ENCODE peak calls at places on chromosomes 6 and 20, in seven cellular contexts. M is heart right ventricle, S is HCT116, V is lower lobe of right lung, G is brain microvascular endothelial cell, I is spleen, T is hepatocyte. X is an unnamed sample.

GRCh38 chr6:69487688-69488087 is 309.1 kb downstream of the LMBRD1 start:
- DNase-seq in M (no peak), S (no peak), V (no peak), G (no peak), I (no peak), T (no peak), X (no peak)

GRCh38 chr20:52275243-52275817 is 83.8 kb upstream of the ZFP64 start:
- DNase-seq in M (no peak), S (no peak), V (no peak), G (no peak), I (no peak), T (peak), X (no peak)

GRCh38 chr20:21559305-21559704 is 45.4 kb upstream of the NKX2-2 start:
- DNase-seq in M (no peak), S (no peak), V (no peak), G (no peak), I (no peak), T (no peak), X (no peak)

GRCh38 chr6:14207493-14207892 is 89.9 kb downstream of the CD83 start:
- DNase-seq in M (no peak), S (no peak), V (no peak), G (no peak), I (no peak), T (peak), X (no peak)

GRCh38 chr6:169985121-169986015 is 233.9 kb downstream of the ERMARD start:
- DNase-seq in M (no peak), S (no peak), V (no peak), G (no peak), I (peak), T (no peak), X (peak)

GRCh38 chr20:4123537-4124225 is 108.3 kb upstream of the RNF24 start:
- DNase-seq in M (no peak), S (no peak), V (no peak), G (no peak), I (no peak), T (no peak), X (no peak)

GRCh38 chr6:32700391-32701040 is 34.1 kb upstream of the HLA-DQB1 start:
- DNase-seq in M (no peak), S (peak), V (no peak), G (peak), I (no peak), T (peak), X (no peak)

GRCh38 chr6:114404339-114404955 is 61.6 kb upstream of the HS3ST5 start:
- DNase-seq in M (no peak), S (no peak), V (no peak), G (no peak), I (no peak), T (no peak), X (no peak)

GRCh38 chr20:25148181-25148981 is 47.1 kb upstream of the ENTPD6 start:
- DNase-seq in M (peak), S (no peak), V (peak), G (peak), I (peak), T (no peak), X (no peak)

GRCh38 chr6:119110601-119111548 is 32.4 kb upstream of the FAM184A start:
- DNase-seq in M (no peak), S (peak), V (no peak), G (peak), I (no peak), T (peak), X (no peak)

GRCh38 chr20:9977629-9978028 is 57.2 kb upstream of the ANKEF1 start:
- DNase-seq in M (no peak), S (peak), V (no peak), G (no peak), I (no peak), T (no peak), X (no peak)

GRCh38 chr6:105179244-105180065 is at the start of gene POPDC3:
- DNase-seq in M (peak), S (no peak), V (no peak), G (peak), I (no peak), T (peak), X (peak)

GRCh38 chr20:40651121-40651520 is 37.9 kb downstream of the MAFB start:
- DNase-seq in M (no peak), S (no peak), V (no peak), G (peak), I (no peak), T (no peak), X (no peak)

GRCh38 chr6:1381397-1382330 is 7.7 kb upstream of the FOXF2 start:
- DNase-seq in M (peak), S (no peak), V (no peak), G (no peak), I (peak), T (peak), X (no peak)

GRCh38 chr6:130240232-130240631 is 17.5 kb upstream of the SAMD3 start:
- DNase-seq in M (no peak), S (no peak), V (no peak), G (peak), I (no peak), T (peak), X (no peak)

GRCh38 chr6:19204445-19204844 is 632.7 kb upstream of the ID4 start:
- DNase-seq in M (no peak), S (no peak), V (no peak), G (no peak), I (no peak), T (no peak), X (no peak)

GRCh38 chr6:152750694-152751093 is at the start of gene VIP:
- DNase-seq in M (no peak), S (no peak), V (no peak), G (peak), I (no peak), T (peak), X (no peak)

GRCh38 chr6:10235339-10235738 is 179.5 kb downstream of the TFAP2A start:
- DNase-seq in M (no peak), S (no peak), V (no peak), G (no peak), I (no peak), T (no peak), X (no peak)

GRCh38 chr20:38167466-38167850 is 2.4 kb upstream of the TGM2 start:
- DNase-seq in M (no peak), S (no peak), V (no peak), G (no peak), I (no peak), T (no peak), X (no peak)

GRCh38 chr6:89454300-89454699 is 21.3 kb downstream of the ANKRD6 start:
- DNase-seq in M (no peak), S (no peak), V (no peak), G (no peak), I (no peak), T (no peak), X (no peak)

GRCh38 chr6:137589067-137589848 is 95.1 kb upstream of the OLIG3 start:
- DNase-seq in M (no peak), S (peak), V (no peak), G (peak), I (no peak), T (peak), X (no peak)

GRCh38 chr20:62355527-62356142 is 11.5 kb downstream of the LAMA5 start:
- DNase-seq in M (peak), S (no peak), V (no peak), G (peak), I (no peak), T (peak), X (peak)

GRCh38 chr20:47318596-47319516 is 37.6 kb downstream of the ZMYND8 start:
- DNase-seq in M (peak), S (no peak), V (peak), G (peak), I (peak), T (peak), X (peak)

GRCh38 chr6:72132425-72132824 is 246.1 kb downstream of the RIMS1 start:
- DNase-seq in M (no peak), S (no peak), V (no peak), G (no peak), I (no peak), T (no peak), X (no peak)

GRCh38 chr6:148415511-148416286 is 73.1 kb downstream of the SASH1 start:
- DNase-seq in M (no peak), S (no peak), V (no peak), G (no peak), I (no peak), T (no peak), X (no peak)

GRCh38 chr6:97068211-97068610 is 143.7 kb downstream of the KLHL32 start:
- DNase-seq in M (no peak), S (peak), V (no peak), G (no peak), I (no peak), T (peak), X (no peak)
- TF ChIP-seq CTCF in M (peak), S (peak), V (peak), G (peak), I (peak), T (peak), X (peak)

DNA sequence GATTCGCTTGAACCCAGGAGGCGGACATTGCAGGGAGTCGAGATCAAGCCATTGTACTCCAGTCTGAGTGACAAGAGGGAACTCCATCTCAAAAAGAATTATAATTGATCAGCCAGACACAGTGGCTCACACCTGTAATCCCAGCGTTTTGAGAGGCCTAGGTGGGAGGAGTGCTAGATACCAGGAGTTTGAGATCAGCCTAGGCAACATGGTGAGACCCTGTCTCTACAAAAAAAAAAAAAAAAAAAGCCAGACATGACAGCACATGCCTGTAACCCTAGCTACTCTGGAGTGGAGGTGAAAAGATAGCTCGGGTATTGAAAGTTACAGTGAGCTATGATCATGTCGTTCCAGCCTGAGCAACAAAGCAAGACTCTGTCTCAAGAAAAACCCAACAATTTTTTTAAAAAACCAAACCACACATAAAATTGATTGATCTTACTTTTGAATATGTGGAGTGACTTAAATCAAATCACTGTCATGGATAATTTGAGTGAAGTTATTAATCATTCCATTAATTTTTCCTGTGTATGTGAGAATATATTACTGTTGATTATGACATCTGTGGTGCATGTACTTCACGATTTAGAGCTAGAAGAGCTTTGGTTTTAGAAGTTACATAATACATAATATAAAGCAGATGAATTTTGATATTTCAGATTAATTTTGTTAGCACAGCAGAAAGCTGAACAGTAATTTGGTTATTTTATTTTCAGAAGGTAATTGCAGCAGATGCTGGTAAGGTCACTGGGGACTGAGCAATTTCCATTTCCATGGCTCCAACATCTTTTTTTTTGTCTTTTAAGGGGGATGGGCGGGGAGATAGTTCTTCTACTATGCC is 34.4 kb downstream of the NCOA7 start:
- DNase-seq in M (no peak), S (no peak), V (no peak), G (no peak), I (no peak), T (no peak), X (no peak)
- H3K27ac ChIP-seq in M (no peak), S (no peak), V (no peak), G (no peak), I (no peak), T (no peak), X (no peak)

GRCh38 chr6:157462956-157463742 is 82.2 kb downstream of the ZDHHC14 start:
- DNase-seq in M (no peak), S (no peak), V (no peak), G (no peak), I (no peak), T (no peak), X (no peak)
- TF ChIP-seq CTCF in M (no peak), S (no peak), V (no peak), G (no peak), I (no peak), T (no peak), X (no peak)

GRCh38 chr6:109503327-109504224 is 20.6 kb upstream of the ZBTB24 start:
- DNase-seq in M (no peak), S (no peak), V (no peak), G (no peak), I (no peak), T (no peak), X (no peak)

GRCh38 chr6:109508166-109508860 is 25.3 kb upstream of the ZBTB24 start:
- DNase-seq in M (no peak), S (no peak), V (no peak), G (no peak), I (no peak), T (no peak), X (no peak)

GRCh38 chr6:109506841-109507240 is 23.8 kb upstream of the ZBTB24 start:
- DNase-seq in M (no peak), S (no peak), V (no peak), G (no peak), I (no peak), T (no peak), X (no peak)

GRCh38 chr6:109506314-109506713 is 23.3 kb upstream of the ZBTB24 start:
- DNase-seq in M (no peak), S (no peak), V (no peak), G (no peak), I (no peak), T (no peak), X (no peak)

DNA sequence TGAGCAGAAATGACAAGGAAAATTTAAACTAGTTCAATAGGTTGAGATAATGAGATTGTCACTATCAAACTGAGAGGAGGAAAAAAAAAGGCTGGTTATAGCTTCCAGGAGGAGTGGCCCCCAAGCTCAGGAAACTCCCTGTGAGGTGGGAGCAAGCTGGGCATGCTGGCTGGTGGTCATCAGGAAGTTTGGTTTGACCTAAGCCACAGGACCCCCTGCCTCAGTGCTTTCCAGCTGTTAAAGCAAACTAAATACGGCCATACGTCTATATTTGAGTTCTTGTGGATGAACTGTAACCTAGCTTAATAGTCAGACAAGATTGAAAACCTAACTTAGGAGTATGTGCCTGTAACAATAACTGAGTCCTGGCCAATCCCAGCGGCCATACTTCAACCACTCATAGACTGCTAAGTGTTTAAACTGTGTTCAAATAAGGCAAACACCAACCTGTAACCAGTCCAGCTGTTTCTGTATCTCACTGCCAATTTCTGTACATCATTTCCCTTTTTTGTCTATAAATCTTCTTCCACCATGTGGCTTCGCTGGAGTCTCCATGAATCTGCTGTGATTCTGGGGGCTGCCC is 24.6 kb upstream of the ZBTB24 start:
- DNase-seq in M (no peak), S (no peak), V (no peak), G (no peak), I (no peak), T (no peak), X (no peak)
- H3K27ac ChIP-seq in M (no peak), S (no peak), V (no peak), G (no peak), I (no peak), T (no peak), X (no peak)

X was measured in RWPE2.